ENCODE peak calls at places on chromosomes 13 and 19, in eight cellular contexts. U is A549, T is IMR-90, S is WTC11, M is K562, Y is HepG2, R is SK-N-SH, B is GM12878. V is an unnamed sample.
A peak's percentile ranks its signal among the peaks of the same experiment; 100 is the strongest.

GRCh38 chr13:109309625-109310363 is 476.6 kb downstream of the IRS2 start:
- DNase-seq in M (no peak), T (no peak), Y (peak; percentile 78), S (no peak), R (no peak), U (peak; percentile 85), B (no peak), V (no peak)

GRCh38 chr13:51221108-51221507 is 1.1 kb upstream of the FAM124A start:
- DNase-seq in R (no peak), M (no peak), S (no peak), B (no peak), U (no peak), T (no peak), Y (no peak), V (peak; percentile 44)

GRCh38 chr13:79874396-79875360 is 393.7 kb downstream of the NDFIP2 start:
- DNase-seq in Y (no peak), B (no peak), R (no peak), U (no peak), M (no peak), S (no peak), T (peak; percentile 48), V (no peak)

GRCh38 chr19:58522709-58523108 is 3.1 kb upstream of the ZBTB45 start:
- DNase-seq in B (no peak), S (no peak), M (no peak), U (no peak), T (no peak), Y (no peak), R (no peak), V (no peak)

GRCh38 chr13:34156841-34157365 is 339.0 kb downstream of the RFC3 start:
- DNase-seq in B (peak; percentile 55), Y (peak; percentile 72), T (peak; percentile 95), R (no peak), U (peak; percentile 95), M (peak; percentile 1), S (no peak), V (peak; percentile 27)

GRCh38 chr13:27053902-27054595 is 117.6 kb downstream of the USP12 start:
- DNase-seq in T (peak; percentile 88), B (no peak), M (no peak), S (no peak), Y (no peak), R (no peak), U (peak; percentile 29), V (no peak)

GRCh38 chr13:102212729-102213128 is 189.1 kb downstream of the FGF14 start:
- DNase-seq in U (no peak), M (no peak), R (no peak), S (peak; percentile 12), Y (no peak), B (no peak), T (no peak), V (no peak)

GRCh38 chr13:52109096-52109495 is 19.8 kb downstream of the NEK5 start:
- DNase-seq in Y (no peak), U (no peak), M (no peak), R (no peak), S (no peak), B (no peak), T (no peak), V (no peak)

GRCh38 chr13:74133657-74134201 is 475 bp downstream of the KLF12 start:
- DNase-seq in S (peak; percentile 83), T (peak; percentile 95), Y (peak; percentile 35), B (peak; percentile 64), M (peak; percentile 3), R (peak; percentile 85), U (peak; percentile 75), V (peak; percentile 80)

GRCh38 chr13:74134226-74134776 is at the start of gene KLF12:
- DNase-seq in T (peak; percentile 94), M (peak; percentile 53), U (peak; percentile 84), Y (peak; percentile 59), S (peak; percentile 83), B (peak; percentile 69), R (peak; percentile 90), V (peak; percentile 67)

GRCh38 chr13:74135306-74136088 is 1.3 kb upstream of the KLF12 start:
- DNase-seq in Y (no peak), M (peak; percentile 44), S (peak; percentile 78), R (peak; percentile 92), U (peak; percentile 62), B (peak; percentile 19), T (peak; percentile 75), V (no peak)

GRCh38 chr13:74136089-74136658 is 2.0 kb upstream of the KLF12 start:
- DNase-seq in B (no peak), U (peak; percentile 17), T (peak; percentile 62), M (no peak), Y (no peak), S (peak; percentile 35), R (peak; percentile 58), V (no peak)

GRCh38 chr13:74134777-74135305 is 637 bp upstream of the KLF12 start:
- DNase-seq in Y (no peak), M (no peak), S (peak; percentile 32), T (no peak), U (peak; percentile 48), R (peak; percentile 84), B (no peak), V (no peak)
- TF ChIP-seq USF2 in Y (no peak), M (no peak), S (no peak), T (no peak), U (no peak), R (no peak), B (no peak), V (no peak)

GRCh38 chr13:98678741-98679140 is 73.7 kb downstream of the SLC15A1 start:
- DNase-seq in T (no peak), U (no peak), S (no peak), Y (no peak), R (no peak), B (no peak), M (no peak), V (no peak)
- TF ChIP-seq USF2 in T (no peak), U (no peak), S (no peak), Y (no peak), R (no peak), B (no peak), M (no peak), V (no peak)

DNA sequence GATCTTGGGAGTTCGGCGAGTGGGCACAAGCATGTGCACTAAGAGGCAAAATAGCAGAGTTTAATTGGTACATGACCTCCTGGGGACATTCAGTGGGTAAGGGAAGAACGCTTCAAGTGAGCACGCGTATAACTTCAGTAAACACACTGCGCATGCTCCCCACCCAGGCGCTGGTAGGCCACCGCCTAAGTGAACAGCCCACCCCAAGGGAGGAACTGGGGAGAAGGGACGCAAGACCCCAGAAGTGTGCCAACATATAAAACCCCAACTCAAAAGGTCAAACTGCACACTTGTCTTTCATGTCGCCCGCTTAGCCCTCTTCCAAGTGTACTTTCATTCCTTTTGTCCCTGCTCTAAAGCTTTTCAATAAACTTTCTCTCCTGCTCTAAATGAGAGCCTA is 10.5 kb upstream of the NTN5 start:
- DNase-seq in M (no peak), B (no peak), Y (no peak), S (no peak), R (no peak), T (peak; percentile 19), U (no peak), V (no peak)
- TF ChIP-seq USF2 in M (no peak), B (no peak), Y (no peak), S (no peak), R (no peak), T (no peak), U (no peak), V (no peak)

GRCh38 chr13:40245567-40245966 is 420.9 kb downstream of the FOXO1 start:
- DNase-seq in M (no peak), S (no peak), R (no peak), Y (no peak), U (no peak), B (no peak), T (no peak), V (no peak)

GRCh38 chr13:40243982-40244381 is 422.5 kb downstream of the FOXO1 start:
- DNase-seq in M (no peak), U (no peak), B (no peak), S (no peak), R (no peak), Y (no peak), T (no peak), V (no peak)

GRCh38 chr13:40252241-40252640 is 414.2 kb downstream of the FOXO1 start:
- DNase-seq in U (no peak), S (no peak), T (no peak), M (no peak), R (no peak), Y (no peak), B (no peak), V (no peak)

GRCh38 chr13:40251343-40252032 is 415.0 kb downstream of the FOXO1 start:
- DNase-seq in U (no peak), S (no peak), M (no peak), R (no peak), B (no peak), Y (no peak), T (no peak), V (no peak)

GRCh38 chr13:40247845-40248244 is 418.6 kb downstream of the FOXO1 start:
- DNase-seq in U (no peak), R (no peak), S (no peak), M (no peak), T (no peak), B (no peak), Y (no peak), V (no peak)
- TF ChIP-seq USF2 in U (no peak), R (no peak), S (no peak), M (no peak), T (no peak), B (no peak), Y (no peak), V (no peak)

GRCh38 chr13:40113644-40114304 is 458.3 kb downstream of the COG6 start:
- DNase-seq in Y (no peak), B (no peak), R (no peak), U (no peak), S (no peak), M (no peak), T (no peak), V (no peak)

GRCh38 chr13:40115456-40115855 is 460.0 kb downstream of the COG6 start:
- DNase-seq in S (no peak), B (no peak), Y (no peak), M (no peak), R (no peak), T (no peak), U (no peak), V (no peak)

GRCh38 chr13:40118337-40118736 is 462.9 kb downstream of the COG6 start:
- DNase-seq in B (no peak), T (no peak), S (no peak), M (no peak), U (no peak), R (no peak), Y (no peak), V (no peak)

GRCh38 chr13:40114305-40114896 is 458.9 kb downstream of the COG6 start:
- DNase-seq in U (no peak), S (no peak), R (no peak), Y (no peak), B (no peak), M (no peak), T (no peak), V (no peak)

GRCh38 chr13:40116008-40116407 is 460.5 kb downstream of the COG6 start:
- DNase-seq in Y (peak; percentile 73), T (peak; percentile 40), B (peak; percentile 48), R (no peak), M (peak; percentile 61), S (no peak), U (peak; percentile 93), V (no peak)
- TF ChIP-seq USF2 in Y (no peak), T (no peak), B (no peak), R (no peak), M (no peak), S (no peak), U (no peak), V (no peak)

V was measured in H1.